ENCODE peak calls at places on chromosomes 16 and 17, in eight cellular contexts. M, K, T, L, O, A, F and B are unnamed samples.

GRCh38 chr17:41397003-41397665 is at the start of gene KRT31:
- DNase-seq in K (no peak), T (no peak), L (no peak), A (no peak), O (no peak), M (no peak), F (no peak), B (no peak)

GRCh38 chr17:40452074-40452787 is 9.0 kb downstream of the IGFBP4 start:
- DNase-seq in T (no peak), L (no peak), K (peak), O (no peak), F (no peak), M (no peak), A (peak), B (no peak)

GRCh38 chr16:87375426-87376135 is 8.0 kb downstream of the FBXO31 start:
- DNase-seq in F (no peak), A (peak), M (no peak), O (no peak), T (no peak), L (no peak), K (no peak), B (no peak)

GRCh38 chr17:42107597-42108576 is 4.6 kb downstream of the DHX58 start:
- DNase-seq in L (peak), O (peak), M (peak), K (no peak), T (peak), A (peak), F (peak), B (peak)

GRCh38 chr17:8072727-8073461 is 14.6 kb downstream of the ALOX12B start:
- DNase-seq in O (no peak), F (no peak), A (no peak), T (no peak), M (peak), K (no peak), L (no peak), B (no peak)

GRCh38 chr16:22008215-22009142 is 568 bp downstream of the MOSMO start:
- DNase-seq in L (peak), A (peak), T (no peak), K (no peak), M (peak), O (peak), F (no peak), B (no peak)

GRCh38 chr16:66220766-66221165 is 145.7 kb upstream of the CDH5 start:
- DNase-seq in F (no peak), L (no peak), K (no peak), T (peak), A (no peak), O (no peak), M (no peak), B (no peak)

GRCh38 chr16:15452456-15452855 is 18.1 kb downstream of the BMERB1 start:
- DNase-seq in K (no peak), O (no peak), F (no peak), L (no peak), T (no peak), A (no peak), M (no peak), B (no peak)

GRCh38 chr16:66617010-66617434 is 12.5 kb downstream of the CMTM3 start:
- DNase-seq in K (no peak), T (no peak), F (no peak), M (no peak), L (no peak), O (no peak), A (no peak), B (no peak)

GRCh38 chr17:43530303-43531081 is 15.6 kb downstream of the ETV4 start:
- DNase-seq in F (no peak), M (no peak), A (peak), K (peak), L (no peak), T (peak), O (no peak), B (no peak)

GRCh38 chr17:61389670-61390478 is 9.8 kb upstream of the TBX2 start:
- DNase-seq in K (no peak), M (peak), A (peak), T (no peak), O (no peak), F (no peak), L (no peak), B (no peak)

GRCh38 chr17:5888811-5889210 is 181.4 kb upstream of the WSCD1 start:
- DNase-seq in F (no peak), M (no peak), T (no peak), L (no peak), O (no peak), K (peak), A (no peak), B (no peak)

GRCh38 chr17:64148017-64148631 is 18.2 kb upstream of the ERN1 start:
- DNase-seq in L (no peak), T (no peak), M (no peak), O (no peak), K (no peak), A (peak), F (no peak), B (no peak)

GRCh38 chr17:31225831-31226230 is 71.2 kb downstream of the OMG start:
- DNase-seq in F (no peak), O (no peak), M (no peak), A (no peak), T (no peak), L (no peak), K (no peak), B (no peak)

GRCh38 chr16:22109258-22109898 is 17.0 kb downstream of the VWA3A start:
- DNase-seq in L (no peak), K (no peak), T (no peak), M (no peak), F (no peak), A (no peak), O (no peak), B (no peak)

GRCh38 chr17:68011199-68011665 is 15.0 kb upstream of the C17orf58 start:
- DNase-seq in T (peak), F (no peak), O (no peak), M (peak), K (no peak), A (peak), L (peak), B (peak)

GRCh38 chr17:76048711-76049110 is 21.6 kb upstream of the EVPL start:
- DNase-seq in L (no peak), A (peak), M (no peak), T (no peak), O (no peak), K (peak), F (no peak), B (no peak)

GRCh38 chr17:64019486-64020067 is 856 bp downstream of the ICAM2 start:
- DNase-seq in T (no peak), A (no peak), M (no peak), O (no peak), K (no peak), F (no peak), L (peak), B (no peak)

GRCh38 chr16:1338119-1338730 is 4.8 kb downstream of the BAIAP3 start:
- DNase-seq in L (no peak), T (peak), O (no peak), A (no peak), M (peak), K (no peak), F (no peak), B (no peak)

GRCh38 chr16:84228321-84228838 is 11.4 kb downstream of the KCNG4 start:
- DNase-seq in M (no peak), O (no peak), L (no peak), T (peak), K (peak), F (no peak), A (peak), B (no peak)

GRCh38 chr16:89035013-89035697 is 58.1 kb upstream of the CBFA2T3 start:
- DNase-seq in M (no peak), F (no peak), K (no peak), O (no peak), A (no peak), T (no peak), L (no peak), B (no peak)

GRCh38 chr16:82684246-82684645 is 57.5 kb downstream of the CDH13 start:
- DNase-seq in K (no peak), A (peak), M (no peak), F (no peak), T (no peak), O (no peak), L (no peak), B (no peak)

GRCh38 chr16:30416624-30417298 is 9.4 kb downstream of the ZNF771 start:
- DNase-seq in T (no peak), K (no peak), F (no peak), M (no peak), A (no peak), O (no peak), L (no peak), B (no peak)